ENCODE peak calls at places on chromosomes 5 and 9, in nine cellular contexts. Y is astrocyte of the spinal cord, G is mammary epithelial cell, P is cardiac muscle cell, I is PC-3, B is IMR-90, O is hepatocyte, S is fibroblast of the aortic adventitia, R is mesothelial cell of epicardium. U is an unnamed sample.
A peak's percentile ranks its signal among the peaks of the same experiment; 100 is the strongest.

GRCh38 chr9:71758785-71759184 is 9.5 kb downstream of the CEMIP2 start:
- DNase-seq in Y (no peak), G (peak; percentile 67), B (peak; percentile 50), S (no peak), I (peak; percentile 83), P (no peak), R (no peak), O (peak; percentile 77), U (peak; percentile 80)

GRCh38 chr5:101663543-101663942 is 632.5 kb downstream of the SLCO4C1 start:
- DNase-seq in B (no peak), R (no peak), O (no peak), G (no peak), Y (no peak), P (no peak), I (peak; percentile 17), S (no peak), U (no peak)

GRCh38 chr5:1827410-1828397 is 26.5 kb downstream of the NDUFS6 start:
- DNase-seq in I (no peak), R (no peak), O (no peak), G (no peak), P (no peak), B (no peak), S (no peak), Y (no peak), U (no peak)

GRCh38 chr5:956941-957729 is 51.5 kb upstream of the NKD2 start:
- DNase-seq in P (peak; percentile 32), B (peak; percentile 90), I (peak; percentile 77), S (peak; percentile 95), G (peak; percentile 46), O (peak; percentile 67), R (no peak), Y (peak; percentile 89), U (peak; percentile 74)

GRCh38 chr5:118224546-118224945 is 763.8 kb downstream of the DTWD2 start:
- DNase-seq in R (no peak), B (peak; percentile 13), I (no peak), Y (peak; percentile 93), O (no peak), S (no peak), P (no peak), G (peak; percentile 11), U (no peak)

GRCh38 chr9:115849679-115850412 is 303.7 kb upstream of the PAPPA start:
- DNase-seq in P (no peak), G (no peak), O (no peak), I (no peak), S (peak; percentile 55), B (peak; percentile 8), R (no peak), Y (peak; percentile 41), U (no peak)

GRCh38 chr5:174514983-174515394 is 209.4 kb upstream of the MSX2 start:
- DNase-seq in I (no peak), O (no peak), P (no peak), G (no peak), Y (no peak), R (no peak), S (no peak), B (no peak), U (no peak)

GRCh38 chr5:175603987-175604739 is 53.7 kb upstream of the HRH2 start:
- DNase-seq in P (peak; percentile 36), R (no peak), G (no peak), I (no peak), S (no peak), B (no peak), O (no peak), Y (no peak), U (no peak)

GRCh38 chr5:15669826-15670225 is 169.8 kb downstream of the FBXL7 start:
- DNase-seq in S (no peak), B (no peak), P (no peak), G (no peak), I (no peak), R (no peak), O (no peak), Y (no peak), U (no peak)

GRCh38 chr9:124450241-124450924 is at the start of gene ADGRD2:
- DNase-seq in Y (peak; percentile 9), O (peak; percentile 65), G (no peak), P (peak; percentile 72), S (peak; percentile 4), B (peak; percentile 4), R (peak; percentile 59), I (peak; percentile 20), U (no peak)

GRCh38 chr9:32738501-32739172 is 44.7 kb upstream of the TMEM215 start:
- DNase-seq in I (peak; percentile 47), O (no peak), G (peak; percentile 86), Y (peak; percentile 3), S (no peak), R (no peak), P (no peak), B (no peak), U (peak; percentile 94)

GRCh38 chr9:33340186-33340585 is 49.9 kb downstream of the NFX1 start:
- DNase-seq in B (no peak), I (no peak), Y (no peak), P (no peak), O (no peak), R (no peak), S (no peak), G (no peak), U (no peak)

GRCh38 chr9:37626708-37627293 is 24.0 kb upstream of the FRMPD1 start:
- DNase-seq in B (no peak), S (no peak), Y (no peak), R (no peak), P (no peak), O (no peak), G (peak; percentile 37), I (no peak), U (no peak)

GRCh38 chr9:76588320-76588719 is 129.3 kb downstream of the GCNT1 start:
- DNase-seq in P (no peak), O (no peak), B (no peak), S (no peak), I (no peak), R (no peak), Y (no peak), G (no peak), U (no peak)

GRCh38 chr5:156094001-156094400 is 233.0 kb upstream of the SGCD start:
- DNase-seq in G (no peak), O (no peak), P (peak; percentile 23), I (no peak), B (peak; percentile 19), S (no peak), R (no peak), Y (no peak), U (no peak)

GRCh38 chr5:169895876-169896275 is 84.4 kb downstream of the INSYN2B start:
- DNase-seq in Y (peak; percentile 11), O (no peak), R (no peak), I (no peak), S (peak; percentile 84), G (no peak), B (peak; percentile 16), P (no peak), U (no peak)

GRCh38 chr9:18684608-18685317 is 210.8 kb downstream of the ADAMTSL1 start:
- DNase-seq in Y (no peak), G (no peak), I (no peak), S (no peak), R (no peak), B (no peak), O (no peak), P (no peak), U (no peak)

GRCh38 chr5:130112246-130112645 is 208.0 kb downstream of the CHSY3 start:
- DNase-seq in I (no peak), Y (no peak), S (no peak), B (no peak), O (no peak), P (no peak), R (no peak), G (no peak), U (no peak)

GRCh38 chr5:130116431-130116830 is 212.2 kb downstream of the CHSY3 start:
- DNase-seq in P (no peak), R (no peak), S (peak; percentile 14), O (no peak), B (no peak), I (no peak), G (no peak), Y (no peak), U (no peak)

GRCh38 chr5:130111723-130112122 is 207.5 kb downstream of the CHSY3 start:
- DNase-seq in G (no peak), I (peak; percentile 23), Y (no peak), R (no peak), S (no peak), B (no peak), P (no peak), O (no peak), U (no peak)

DNA sequence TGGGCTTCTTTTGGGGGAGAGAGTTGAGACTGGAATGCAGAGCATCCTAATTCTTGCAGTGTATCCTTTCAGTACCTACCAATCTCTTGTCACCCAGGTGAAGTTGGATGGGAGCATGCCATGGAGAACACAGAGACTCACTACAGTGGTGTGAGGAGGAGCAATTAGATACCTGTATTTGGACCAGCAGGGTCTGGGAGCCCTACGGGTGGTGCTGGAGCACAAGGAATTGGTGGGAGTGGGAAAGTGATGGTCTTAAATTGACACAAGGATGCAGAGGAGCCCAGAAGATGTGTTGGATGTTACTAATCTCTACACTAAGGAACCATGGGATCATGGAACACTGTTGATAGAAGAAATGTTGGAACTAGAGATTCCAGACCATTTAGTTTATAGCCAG is 212.7 kb downstream of the CHSY3 start:
- DNase-seq in I (peak; percentile 20), O (no peak), G (no peak), R (no peak), S (no peak), B (no peak), P (no peak), Y (no peak), U (peak; percentile 18)
- TF ChIP-seq CTCF in I (no peak), O (no peak), G (no peak), R (no peak), S (no peak), B (no peak), P (no peak), Y (no peak), U (no peak)

DNA sequence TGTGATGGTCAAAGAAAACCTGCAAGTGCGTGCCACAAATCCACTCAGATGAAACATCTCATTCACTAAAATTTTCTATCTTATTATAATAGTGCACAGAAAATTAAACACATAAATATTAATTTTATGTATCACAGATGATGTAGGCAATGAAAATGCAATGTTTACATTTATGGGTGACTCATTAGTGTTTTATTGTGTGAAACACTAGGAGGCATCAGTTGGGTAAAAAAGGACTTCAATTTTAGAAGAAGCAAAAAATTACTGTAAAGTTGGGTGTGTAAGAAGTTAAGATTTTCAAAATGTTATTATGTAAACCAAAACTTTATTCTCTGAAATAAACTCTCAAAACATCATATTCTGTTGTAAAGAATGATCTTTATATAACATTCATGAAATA is 4.0 kb downstream of the MEF2C start:
- DNase-seq in P (no peak), I (peak; percentile 83), B (peak; percentile 63), O (no peak), R (no peak), Y (peak; percentile 36), S (peak; percentile 51), G (no peak), U (peak; percentile 4)
- TF ChIP-seq CTCF in P (no peak), I (no peak), B (peak; percentile 35), O (no peak), R (no peak), Y (peak; percentile 11), S (peak; percentile 24), G (peak; percentile 22), U (no peak)

GRCh38 chr5:116574682-116575634 is at the start of gene SEMA6A:
- DNase-seq in R (peak; percentile 81), Y (peak; percentile 90), B (peak; percentile 75), I (peak; percentile 77), S (peak; percentile 72), O (peak; percentile 95), P (peak; percentile 95), G (peak; percentile 95), U (peak; percentile 94)
- TF ChIP-seq CTCF in R (no peak), Y (no peak), B (no peak), I (no peak), S (no peak), O (no peak), P (no peak), G (peak; percentile 20), U (peak; percentile 12)

GRCh38 chr5:138337685-138338410 is at the start of gene FAM53C:
- DNase-seq in I (peak; percentile 82), S (peak; percentile 95), B (peak; percentile 89), G (peak; percentile 93), P (peak; percentile 96), O (peak; percentile 97), Y (peak; percentile 95), R (peak; percentile 86), U (peak; percentile 97)
- TF ChIP-seq CTCF in I (no peak), S (no peak), B (no peak), G (no peak), P (peak; percentile 2), O (no peak), Y (no peak), R (no peak), U (no peak)

U was measured in MCF 10A.